ENCODE peak calls at places on chromosomes 2 and 18, in eight cellular contexts. L, A, C, R, H, I, N and M are unnamed samples.

GRCh38 chr2:105184420-105184819 is 57.1 kb upstream of the GPR45 start:
- DNase-seq in L (no peak), A (no peak), C (no peak), R (no peak), H (no peak), I (peak; percentile 33), N (no peak), M (no peak)

GRCh38 chr2:132691556-132691955 is 21.6 kb upstream of the LYPD1 start:
- DNase-seq in L (no peak), A (no peak), C (no peak), R (no peak), H (no peak), I (no peak), N (no peak), M (no peak)

GRCh38 chr2:158243392-158243791 is 141.7 kb downstream of the UPP2 start:
- DNase-seq in L (no peak), A (no peak), C (no peak), R (no peak), H (no peak), I (no peak), N (no peak), M (no peak)

GRCh38 chr2:128178650-128179460 is 87.9 kb downstream of the UGGT1 start:
- DNase-seq in L (no peak), A (no peak), C (peak; percentile 80), R (peak; percentile 89), H (peak; percentile 58), I (peak; percentile 75), N (peak; percentile 45), M (peak; percentile 76)

GRCh38 chr18:35174093-35174731 is 66.6 kb upstream of the ZNF397 start:
- DNase-seq in L (no peak), A (no peak), C (no peak), R (no peak), H (no peak), I (no peak), N (no peak), M (peak; percentile 34)

GRCh38 chr2:235935071-235935470 is 233.1 kb downstream of the GBX2 start:
- DNase-seq in L (no peak), A (no peak), C (no peak), R (no peak), H (no peak), I (no peak), N (no peak), M (no peak)

GRCh38 chr2:39121523-39122063 is 742 bp upstream of the SOS1 start:
- DNase-seq in L (no peak), A (no peak), C (no peak), R (no peak), H (no peak), I (no peak), N (no peak), M (no peak)

GRCh38 chr2:42753188-42753813 is 10.6 kb downstream of the OXER1 start:
- DNase-seq in L (no peak), A (no peak), C (no peak), R (no peak), H (no peak), I (no peak), N (no peak), M (no peak)

GRCh38 chr2:237998530-237998929 is 31.7 kb downstream of the UBE2F start:
- DNase-seq in L (no peak), A (no peak), C (no peak), R (peak; percentile 41), H (peak; percentile 46), I (no peak), N (no peak), M (peak; percentile 38)

GRCh38 chr2:131039908-131040660 is 53.2 kb downstream of the FAM168B start:
- DNase-seq in L (no peak), A (no peak), C (peak; percentile 59), R (peak; percentile 35), H (no peak), I (no peak), N (no peak), M (no peak)

GRCh38 chr2:64866797-64867196 is 122.4 kb upstream of the SLC1A4 start:
- DNase-seq in L (peak; percentile 80), A (no peak), C (no peak), R (peak; percentile 98), H (peak; percentile 62), I (peak; percentile 26), N (peak; percentile 52), M (no peak)

GRCh38 chr2:68432696-68433658 is 34.1 kb downstream of the FBXO48 start:
- DNase-seq in L (no peak), A (no peak), C (no peak), R (no peak), H (no peak), I (no peak), N (no peak), M (no peak)

GRCh38 chr2:151766421-151767153 is 32.3 kb upstream of the NEB start:
- DNase-seq in L (no peak), A (no peak), C (no peak), R (peak; percentile 19), H (no peak), I (no peak), N (no peak), M (peak; percentile 32)

GRCh38 chr2:171652411-171652775 is 34.9 kb upstream of the DYNC1I2 start:
- DNase-seq in L (no peak), A (no peak), C (no peak), R (no peak), H (no peak), I (no peak), N (no peak), M (peak; percentile 29)

GRCh38 chr2:30662268-30663131 is 144.7 kb downstream of the CAPN13 start:
- DNase-seq in L (no peak), A (no peak), C (no peak), R (peak; percentile 63), H (no peak), I (peak; percentile 46), N (no peak), M (no peak)

GRCh38 chr18:72541871-72542690 is 2.1 kb downstream of the CBLN2 start:
- DNase-seq in L (no peak), A (no peak), C (no peak), R (no peak), H (no peak), I (no peak), N (no peak), M (peak; percentile 16)

GRCh38 chr2:131168578-131168977 is 40.8 kb upstream of the POTEE start:
- DNase-seq in L (no peak), A (no peak), C (no peak), R (no peak), H (no peak), I (no peak), N (no peak), M (no peak)

DNA sequence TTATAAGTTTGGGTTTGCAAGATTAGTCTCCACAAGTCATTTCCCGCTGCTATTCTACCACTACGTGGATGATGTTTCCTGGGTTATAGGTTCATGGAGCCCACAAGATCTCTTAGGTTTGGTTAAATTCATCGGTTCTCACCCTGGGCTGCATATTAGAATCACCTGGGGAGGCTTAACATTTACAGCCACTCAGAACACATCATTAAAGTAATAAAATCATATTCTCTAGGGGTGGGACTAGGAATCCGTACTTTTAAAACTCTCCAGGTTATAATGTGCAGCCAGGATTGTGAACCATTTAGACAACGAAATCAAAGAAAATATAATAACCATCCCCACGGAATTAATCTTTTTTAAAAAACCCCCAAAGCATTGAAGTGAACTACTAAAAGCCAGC is 167.7 kb downstream of the ACTR3 start:
- DNase-seq in L (no peak), A (no peak), C (no peak), R (no peak), H (no peak), I (no peak), N (no peak), M (no peak)
- TF ChIP-seq POLR2A in L (no peak), A (no peak), C (no peak), R (no peak), H (no peak), I (no peak), N (no peak), M (no peak)

GRCh38 chr2:53051157-53051556 is 716.4 kb upstream of the CHAC2 start:
- DNase-seq in L (no peak), A (no peak), C (no peak), R (no peak), H (no peak), I (no peak), N (no peak), M (no peak)

GRCh38 chr2:53058526-53058925 is 709.1 kb upstream of the CHAC2 start:
- DNase-seq in L (no peak), A (no peak), C (no peak), R (peak; percentile 67), H (no peak), I (no peak), N (no peak), M (no peak)

GRCh38 chr2:53053958-53054357 is 713.6 kb upstream of the CHAC2 start:
- DNase-seq in L (no peak), A (no peak), C (no peak), R (peak; percentile 61), H (no peak), I (no peak), N (no peak), M (no peak)
- TF ChIP-seq POLR2A in L (no peak), A (no peak), C (no peak), R (no peak), H (no peak), I (no peak), N (no peak), M (no peak)

GRCh38 chr2:126655500-126656310 is at the start of gene GYPC:
- DNase-seq in L (peak; percentile 78), A (peak; percentile 58), C (peak; percentile 92), R (peak; percentile 82), H (peak; percentile 87), I (peak; percentile 55), N (peak; percentile 68), M (peak; percentile 89)

GRCh38 chr2:126656311-126657145 is 570 bp downstream of the GYPC start:
- DNase-seq in L (no peak), A (no peak), C (no peak), R (peak; percentile 31), H (peak; percentile 39), I (peak; percentile 35), N (peak; percentile 50), M (peak; percentile 83)

GRCh38 chr2:126658316-126658909 is 2.5 kb downstream of the GYPC start:
- DNase-seq in L (no peak), A (no peak), C (no peak), R (no peak), H (no peak), I (no peak), N (no peak), M (no peak)

GRCh38 chr2:126657636-126658315 is 1.8 kb downstream of the GYPC start:
- DNase-seq in L (peak; percentile 41), A (peak; percentile 62), C (peak; percentile 94), R (peak; percentile 99), H (peak; percentile 96), I (peak; percentile 77), N (peak; percentile 83), M (peak; percentile 87)

DNA sequence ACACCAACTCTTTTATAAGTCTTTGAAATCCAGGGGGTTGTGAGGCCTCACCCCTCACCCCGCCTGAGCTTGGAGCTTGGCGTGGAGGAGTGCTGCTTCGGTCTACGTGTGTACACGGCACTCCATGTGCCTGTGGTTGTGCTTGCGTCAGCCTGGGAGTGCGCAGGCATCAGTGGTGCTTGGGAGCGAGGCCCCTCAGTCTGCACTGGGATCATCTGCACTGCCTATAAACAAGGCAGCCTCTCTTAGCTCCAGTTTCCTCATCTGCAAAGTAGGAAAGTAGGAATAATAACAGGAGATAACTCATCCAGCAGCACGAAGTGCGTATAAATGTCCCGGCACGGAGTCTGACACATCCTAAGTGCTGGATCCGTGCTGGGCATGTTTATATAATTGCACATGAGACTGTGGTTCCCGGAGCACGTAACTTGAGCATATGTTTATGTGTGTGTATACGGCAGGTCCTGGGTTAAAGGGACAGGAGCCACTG is 1.2 kb downstream of the GYPC start:
- DNase-seq in L (peak; percentile 46), A (no peak), C (peak; percentile 95), R (peak; percentile 98), H (peak; percentile 56), I (peak; percentile 76), N (peak; percentile 41), M (peak; percentile 79)
- TF ChIP-seq POLR2A in L (peak; percentile 28), A (peak; percentile 38), C (peak; percentile 70), R (no peak), H (no peak), I (peak; percentile 40), N (no peak), M (peak; percentile 81)

GRCh38 chr2:10009811-10010781 is 33.3 kb upstream of the KLF11 start:
- DNase-seq in L (no peak), A (no peak), C (peak; percentile 95), R (peak; percentile 78), H (peak; percentile 94), I (peak; percentile 59), N (peak; percentile 95), M (no peak)
- TF ChIP-seq POLR2A in L (no peak), A (no peak), C (no peak), R (no peak), H (peak; percentile 16), I (no peak), N (peak; percentile 83), M (no peak)